ENCODE peak calls at places on chromosomes 12 and 14, in four cellular contexts. P is AG04450; F is CD8-positive, alpha-beta memory T cell; H is lung. X is an unnamed sample.

GRCh38 chr14:55580401-55581010 is 499 bp downstream of the KTN1 start:
- DNase-seq in F (peak), H (peak), P (no peak), X (no peak)

GRCh38 chr14:74976264-74977113 is 21.1 kb upstream of the PGF start:
- DNase-seq in H (no peak), P (no peak), F (no peak), X (no peak)

GRCh38 chr14:49972840-49973239 is 80.0 kb downstream of the ARF6 start:
- DNase-seq in F (no peak), H (peak), P (peak), X (peak)

GRCh38 chr12:90301734-90302133 is 593.1 kb upstream of the ATP2B1 start:
- DNase-seq in P (no peak), H (no peak), F (no peak), X (no peak)

GRCh38 chr12:113271853-113272561 is 50.7 kb downstream of the TPCN1 start:
- DNase-seq in F (no peak), H (peak), P (peak), X (peak)

GRCh38 chr12:123078531-123079123 is 72.3 kb downstream of the PITPNM2 start:
- DNase-seq in H (no peak), P (no peak), F (no peak), X (no peak)

GRCh38 chr14:38208825-38209562 is 1.3 kb downstream of the SSTR1 start:
- DNase-seq in H (no peak), F (no peak), P (no peak), X (no peak)

GRCh38 chr14:50156111-50156510 is 39.7 kb upstream of the VCPKMT start:
- DNase-seq in F (no peak), H (no peak), P (no peak), X (no peak)

GRCh38 chr12:16258963-16259362 is 18.5 kb downstream of the SLC15A5 start:
- DNase-seq in P (no peak), H (no peak), F (no peak), X (no peak)

GRCh38 chr12:38490941-38491340 is 174.4 kb downstream of the ALG10B start:
- DNase-seq in H (no peak), P (no peak), F (no peak), X (no peak)

GRCh38 chr12:113688313-113688712 is 216.6 kb upstream of the LHX5 start:
- DNase-seq in P (no peak), H (no peak), F (no peak), X (no peak)

GRCh38 chr14:97390031-97390729 is 593.0 kb downstream of the VRK1 start:
- DNase-seq in P (no peak), F (no peak), H (no peak), X (no peak)

GRCh38 chr14:88983755-88984154 is 159.3 kb downstream of the TTC8 start:
- DNase-seq in H (no peak), F (no peak), P (peak), X (no peak)

GRCh38 chr14:46322076-46322475 is 329.5 kb downstream of the RPL10L start:
- DNase-seq in H (no peak), F (no peak), P (no peak), X (no peak)

GRCh38 chr14:61459229-61459628 is 137.8 kb downstream of the PRKCH start:
- DNase-seq in H (peak), F (no peak), P (no peak), X (no peak)

GRCh38 chr12:6386522-6386921 is 2.6 kb downstream of the LTBR start:
- DNase-seq in P (no peak), H (no peak), F (no peak), X (no peak)

GRCh38 chr12:53061404-53062010 is 11.6 kb downstream of the TNS2 start:
- DNase-seq in F (no peak), P (no peak), H (peak), X (no peak)

GRCh38 chr12:642633-643477 is 20.4 kb downstream of the NINJ2 start:
- DNase-seq in H (peak), F (peak), P (no peak), X (no peak)

GRCh38 chr12:118150625-118151024 is 14.7 kb downstream of the PEBP1 start:
- DNase-seq in F (no peak), H (no peak), P (no peak), X (no peak)

GRCh38 chr12:131309700-131310099 is 356.0 kb downstream of the ADGRD1 start:
- DNase-seq in F (no peak), P (no peak), H (no peak), X (no peak)

GRCh38 chr12:107458163-107458562 is 227.4 kb upstream of the PWP1 start:
- DNase-seq in F (no peak), P (no peak), H (no peak), X (no peak)

GRCh38 chr14:64953310-64953654 is 10.7 kb upstream of the GPX2 start:
- DNase-seq in F (no peak), P (no peak), H (no peak), X (no peak)

GRCh38 chr12:32053881-32054624 is 52.6 kb upstream of the BICD1 start:
- DNase-seq in F (no peak), P (no peak), H (no peak), X (no peak)

GRCh38 chr14:24072881-24073877 is 1.8 kb downstream of the CPNE6 start:
- DNase-seq in F (no peak), P (no peak), H (no peak), X (no peak)

GRCh38 chr14:24075485-24076301 is 4.3 kb downstream of the CPNE6 start:
- DNase-seq in H (no peak), F (no peak), P (no peak), X (no peak)

GRCh38 chr14:24076302-24076601 is 4.9 kb downstream of the CPNE6 start:
- DNase-seq in P (no peak), H (no peak), F (no peak), X (no peak)

GRCh38 chr14:24077086-24077485 is 5.7 kb downstream of the CPNE6 start:
- DNase-seq in H (no peak), F (no peak), P (no peak), X (no peak)

DNA sequence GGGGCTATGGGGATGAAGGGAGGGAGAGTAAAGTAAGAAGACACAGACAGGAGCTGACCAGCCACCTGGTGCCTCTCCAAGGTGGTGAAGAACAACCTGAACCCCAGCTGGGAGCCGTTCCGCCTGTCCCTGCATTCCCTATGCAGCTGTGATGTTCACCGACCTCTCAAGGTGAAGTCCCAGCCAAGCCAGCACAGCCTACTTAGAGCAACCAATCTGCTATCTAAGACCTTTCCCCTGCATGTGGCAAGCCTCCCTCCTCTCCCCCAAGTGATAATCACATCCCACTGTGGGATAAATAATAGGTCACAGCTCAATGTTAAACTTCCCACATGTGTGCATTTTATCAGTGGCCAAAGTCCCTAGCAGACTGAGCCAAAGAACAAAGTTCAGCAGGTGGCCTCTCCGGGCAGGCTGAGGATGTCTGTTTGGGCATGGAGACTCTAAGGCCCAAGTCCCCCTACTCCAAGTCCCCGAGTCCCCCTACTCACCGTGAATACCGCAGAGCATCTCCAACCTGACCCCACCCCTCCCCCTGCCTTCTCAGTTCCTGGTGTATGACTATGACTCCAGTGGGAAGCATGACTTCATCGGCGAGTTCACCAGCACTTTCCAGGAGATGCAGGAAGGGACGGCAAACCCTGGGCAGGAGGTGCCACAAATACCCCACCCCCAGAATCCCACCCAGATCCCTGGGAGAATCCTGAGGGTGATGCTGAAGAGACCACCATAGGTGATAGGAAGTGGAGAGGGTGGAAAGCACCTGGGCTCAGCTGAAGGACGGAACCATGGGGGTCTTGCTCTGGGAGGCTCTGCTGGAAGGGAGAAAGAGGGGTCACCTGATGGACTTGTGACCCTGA is 3.5 kb downstream of the CPNE6 start:
- DNase-seq in F (no peak), H (no peak), P (no peak), X (no peak)
- H3K4me3 ChIP-seq in F (no peak), H (no peak), P (no peak), X (no peak)

DNA sequence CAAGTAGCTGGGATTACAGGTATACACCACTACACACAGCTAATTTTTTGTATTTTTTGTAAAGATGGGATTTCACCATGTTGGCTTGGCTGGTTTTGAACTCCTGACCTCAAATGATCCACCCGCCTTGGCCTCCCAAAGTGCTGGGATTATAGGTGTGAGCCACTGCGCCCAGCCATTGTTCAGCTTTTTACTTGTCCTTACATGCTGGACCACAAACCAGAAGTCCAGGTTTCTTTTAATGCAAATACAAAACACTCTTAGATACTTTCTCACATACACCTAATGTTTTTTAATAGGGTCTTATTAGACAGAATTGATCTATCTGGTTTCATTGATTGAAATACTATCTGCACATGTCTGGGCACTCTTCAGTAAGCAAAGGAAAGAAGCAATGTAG is 40.5 kb downstream of the BTG1 start:
- DNase-seq in P (no peak), H (no peak), F (no peak), X (no peak)
- H3K4me3 ChIP-seq in P (no peak), H (no peak), F (peak), X (no peak)

GRCh38 chr12:93996321-93996720 is 152.1 kb upstream of the PLXNC1 start:
- DNase-seq in H (no peak), F (no peak), P (no peak), X (no peak)
- H3K4me3 ChIP-seq in H (no peak), F (no peak), P (no peak), X (no peak)

GRCh38 chr12:12070674-12071661 is at the start of gene BCL2L14:
- DNase-seq in H (no peak), F (no peak), P (no peak), X (no peak)
- H3K4me3 ChIP-seq in H (no peak), F (peak), P (no peak), X (no peak)

DNA sequence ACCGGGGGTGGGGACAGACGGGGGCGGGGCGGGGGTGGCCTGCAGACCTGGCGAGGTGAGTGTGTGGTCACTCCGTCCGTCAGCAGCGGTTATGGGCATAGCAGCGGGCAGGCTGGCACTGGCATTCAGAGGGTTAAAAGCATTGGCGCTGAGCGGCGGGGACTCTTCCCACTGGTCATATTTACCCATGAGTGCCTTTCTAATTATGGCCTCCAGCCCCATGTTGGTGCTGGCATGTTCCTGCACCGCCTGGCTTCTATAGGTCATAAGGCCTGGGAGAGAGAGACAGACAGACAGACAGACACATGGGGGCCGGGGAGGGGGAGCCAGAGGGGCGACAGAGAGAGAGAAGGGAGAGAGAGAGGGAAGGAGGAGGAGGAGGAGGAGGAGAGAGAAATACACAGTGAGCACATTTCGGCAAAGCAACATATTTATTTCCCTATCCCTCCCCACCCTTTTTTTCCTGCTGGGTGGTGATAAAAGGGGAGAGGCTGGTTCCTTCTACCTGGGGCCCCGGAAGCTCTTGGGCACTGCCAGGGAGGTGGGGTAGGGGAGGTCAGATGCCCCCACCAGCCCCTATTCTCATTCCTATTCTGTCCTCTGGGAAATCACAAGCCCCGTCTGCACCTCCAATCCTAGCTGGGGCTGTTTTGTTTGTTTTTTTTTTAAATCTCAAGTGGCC is 32.6 kb downstream of the RFLNA start:
- DNase-seq in F (no peak), H (no peak), P (no peak), X (no peak)
- H3K4me3 ChIP-seq in F (no peak), H (no peak), P (no peak), X (no peak)

GRCh38 chr12:124567035-124567672 is at the start of gene NCOR2:
- DNase-seq in H (no peak), P (no peak), F (peak), X (no peak)

GRCh38 chr12:124567673-124568373 is 411 bp upstream of the NCOR2 start:
- DNase-seq in F (peak), H (peak), P (peak), X (no peak)

GRCh38 chr12:124570810-124571209 is 3.4 kb upstream of the NCOR2 start:
- DNase-seq in P (no peak), H (no peak), F (no peak), X (no peak)

GRCh38 chr12:124569375-124570148 is 2.1 kb upstream of the NCOR2 start:
- DNase-seq in P (no peak), F (no peak), H (no peak), X (no peak)

GRCh38 chr12:124568431-124569374 is 1.3 kb upstream of the NCOR2 start:
- DNase-seq in F (no peak), P (peak), H (peak), X (no peak)
- H3K4me3 ChIP-seq in F (no peak), P (no peak), H (no peak), X (no peak)

DNA sequence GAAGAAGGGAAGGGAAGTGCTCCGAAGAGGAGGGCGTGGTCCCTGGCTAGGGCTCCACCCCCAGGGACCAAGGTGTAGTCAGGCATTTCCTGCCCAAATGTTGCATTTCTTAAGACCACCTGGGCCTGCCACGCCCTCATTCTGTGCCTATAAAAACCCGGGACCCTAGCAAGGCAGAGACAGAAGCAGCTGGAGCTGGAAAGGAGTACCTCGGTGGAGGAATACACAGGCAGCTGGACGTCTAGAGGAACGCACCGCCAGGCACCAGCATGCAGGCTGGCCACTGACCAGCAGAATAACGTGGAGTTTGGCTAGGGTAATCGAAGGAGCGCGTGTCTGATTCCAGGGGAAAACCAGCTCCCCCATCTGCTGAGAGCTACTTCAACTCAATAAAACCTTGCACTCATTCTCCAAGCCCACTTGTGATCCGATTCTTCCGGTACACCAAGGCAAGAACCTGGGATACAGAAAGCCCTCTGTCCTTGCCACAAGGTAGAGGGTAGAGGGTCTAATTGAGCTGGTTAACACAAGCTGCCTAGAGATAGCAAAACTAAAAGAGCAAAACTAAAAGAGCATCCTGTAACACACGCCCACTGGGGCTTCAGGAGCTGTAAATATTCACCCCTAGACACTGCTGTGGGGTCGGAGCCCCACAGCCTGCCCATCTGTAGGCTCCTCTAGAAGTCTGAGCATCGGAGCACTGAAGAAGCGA is 21.0 kb downstream of the CFL2 start:
- DNase-seq in P (no peak), F (peak), H (peak), X (no peak)
- H3K4me3 ChIP-seq in P (no peak), F (no peak), H (peak), X (no peak)

DNA sequence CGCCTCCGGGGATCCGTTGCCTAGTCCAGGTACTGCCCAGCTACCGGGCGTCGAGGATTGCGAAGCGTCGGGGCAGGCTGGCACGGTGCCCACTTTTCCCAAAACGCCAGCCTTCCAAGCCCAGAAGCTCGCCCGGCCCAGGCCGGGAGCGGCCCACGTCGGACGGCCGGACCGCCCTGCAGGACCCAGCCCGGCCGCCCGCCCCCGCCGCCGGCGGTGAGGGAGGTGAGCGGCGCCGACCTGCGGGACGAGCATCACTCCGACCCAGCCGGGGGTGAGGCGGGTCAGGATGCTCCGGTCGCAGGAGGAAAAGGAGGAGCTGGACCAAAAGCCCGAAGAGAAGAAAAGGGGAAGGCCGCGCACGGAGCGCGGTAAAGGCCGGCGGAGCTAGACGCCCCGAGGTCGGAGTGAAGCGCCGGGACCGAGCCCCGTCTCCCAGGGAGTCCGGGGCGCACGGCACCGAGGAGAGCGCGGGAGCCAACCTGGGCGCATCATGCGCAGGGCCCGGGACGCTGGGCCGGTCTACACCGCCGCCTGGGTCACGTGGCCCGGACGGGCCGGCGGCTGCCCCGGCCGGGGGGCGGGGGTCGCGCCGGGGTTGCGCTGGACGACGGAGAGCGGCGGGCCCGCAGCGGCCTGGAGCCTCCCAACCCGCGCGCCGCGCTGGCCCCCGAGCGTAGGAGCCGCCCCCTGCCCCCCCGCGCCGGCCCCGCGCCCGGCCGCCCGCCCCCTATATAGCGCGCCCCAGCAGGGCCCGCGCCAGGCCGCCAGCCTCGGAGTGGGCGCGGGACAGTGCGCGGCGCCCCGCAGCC is at the start of gene AQP5:
- DNase-seq in H (no peak), P (no peak), F (no peak), X (no peak)
- H3K4me3 ChIP-seq in H (no peak), P (peak), F (no peak), X (peak)

GRCh38 chr14:101849125-101849524 is 87.6 kb downstream of the PPP2R5C start:
- DNase-seq in F (no peak), H (no peak), P (no peak), X (no peak)
- H3K4me3 ChIP-seq in F (no peak), H (no peak), P (no peak), X (no peak)

GRCh38 chr12:47218191-47218654 is 138.5 kb upstream of the AMIGO2 start:
- DNase-seq in F (peak), H (no peak), P (no peak), X (no peak)
- H3K4me3 ChIP-seq in F (peak), H (no peak), P (no peak), X (no peak)

X was measured in retinal pigment epithelial cell.